ENCODE peak calls at places on chromosome 17, in nine cellular contexts. K is sigmoid colon, L is stomach, H is HL-60, F is GM23338, Q is transverse colon, Z is HepG2, R is H1, B is HCT116. S is an unnamed sample.

GRCh38 chr17:14308965-14309879 is 8.3 kb downstream of the HS3ST3B1 start:
- DNase-seq in K (peak), L (peak), H (no peak), F (peak), Q (peak), Z (peak), R (peak), B (no peak), S (no peak)

GRCh38 chr17:41620583-41621434 is 3.6 kb downstream of the KRT17 start:
- DNase-seq in K (peak), L (no peak), H (no peak), F (no peak), Q (no peak), Z (no peak), R (no peak), B (no peak), S (peak)

GRCh38 chr17:58337126-58337599 is 8.6 kb upstream of the TSPOAP1 start:
- DNase-seq in K (no peak), L (no peak), H (no peak), F (peak), Q (peak), Z (no peak), R (no peak), B (no peak), S (no peak)

GRCh38 chr17:48715496-48716399 is 6.6 kb downstream of the PRAC1 start:
- DNase-seq in K (peak), L (no peak), H (no peak), F (no peak), Q (no peak), Z (peak), R (no peak), B (no peak), S (no peak)

GRCh38 chr17:19372866-19373505 is 5.3 kb upstream of the MAPK7 start:
- DNase-seq in K (peak), L (no peak), H (no peak), F (peak), Q (no peak), Z (no peak), R (no peak), B (no peak), S (no peak)

GRCh38 chr17:3040882-3041281 is 22.5 kb downstream of the OR1D5 start:
- DNase-seq in K (no peak), L (no peak), H (no peak), F (no peak), Q (no peak), Z (no peak), R (no peak), B (no peak), S (no peak)

GRCh38 chr17:14827394-14827793 is 437.7 kb downstream of the PMP22 start:
- DNase-seq in K (peak), L (no peak), H (no peak), F (no peak), Q (no peak), Z (no peak), R (no peak), B (no peak), S (no peak)

GRCh38 chr17:78818932-78819331 is 21.7 kb downstream of the USP36 start:
- DNase-seq in K (no peak), L (peak), H (no peak), F (no peak), Q (peak), Z (no peak), R (no peak), B (no peak), S (peak)

GRCh38 chr17:77936881-77937280 is 21.6 kb upstream of the TNRC6C start:
- DNase-seq in K (peak), L (no peak), H (no peak), F (no peak), Q (no peak), Z (no peak), R (no peak), B (no peak), S (no peak)

GRCh38 chr17:42676424-42677011 is at the start of gene PLEKHH3:
- DNase-seq in K (no peak), L (no peak), H (no peak), F (peak), Q (no peak), Z (no peak), R (peak), B (no peak), S (no peak)

GRCh38 chr17:81814748-81815645 is 11.0 kb downstream of the GCGR start:
- DNase-seq in K (no peak), L (no peak), H (no peak), F (no peak), Q (no peak), Z (peak), R (no peak), B (no peak), S (no peak)

GRCh38 chr17:41308918-41309359 is at the start of gene KRTAP16-1:
- DNase-seq in K (no peak), L (no peak), H (no peak), F (no peak), Q (no peak), Z (no peak), R (no peak), B (no peak), S (no peak)

GRCh38 chr17:17496189-17497064 is at the start of gene RASD1:
- DNase-seq in K (peak), L (peak), H (peak), F (peak), Q (peak), Z (peak), R (peak), B (no peak), S (no peak)

GRCh38 chr17:20156196-20157077 is 147.3 kb downstream of the SPECC1 start:
- DNase-seq in K (no peak), L (peak), H (no peak), F (peak), Q (peak), Z (peak), R (no peak), B (peak), S (no peak)

GRCh38 chr17:55632236-55632635 is 90.4 kb downstream of the TMEM100 start:
- DNase-seq in K (no peak), L (no peak), H (no peak), F (no peak), Q (no peak), Z (no peak), R (no peak), B (no peak), S (no peak)

GRCh38 chr17:50209472-50210248 is 8.2 kb upstream of the COL1A1 start:
- DNase-seq in K (peak), L (peak), H (no peak), F (peak), Q (peak), Z (no peak), R (peak), B (no peak), S (no peak)

GRCh38 chr17:78127888-78128615 is 503 bp downstream of the TMC6 start:
- DNase-seq in K (peak), L (peak), H (no peak), F (peak), Q (peak), Z (peak), R (no peak), B (no peak), S (no peak)

GRCh38 chr17:2042355-2042929 is 620 bp downstream of the OVCA2 start:
- DNase-seq in K (no peak), L (no peak), H (no peak), F (peak), Q (no peak), Z (no peak), R (no peak), B (no peak), S (no peak)

GRCh38 chr17:6361733-6362132 is 73.2 kb downstream of the AIPL1 start:
- DNase-seq in K (no peak), L (no peak), H (no peak), F (peak), Q (no peak), Z (no peak), R (peak), B (peak), S (no peak)

GRCh38 chr17:27818311-27819170 is 18.2 kb upstream of the NOS2 start:
- DNase-seq in K (no peak), L (no peak), H (no peak), F (no peak), Q (peak), Z (no peak), R (no peak), B (no peak), S (no peak)

GRCh38 chr17:60107526-60108257 is 29.0 kb upstream of the HEATR6 start:
- DNase-seq in K (no peak), L (no peak), H (no peak), F (no peak), Q (no peak), Z (no peak), R (no peak), B (no peak), S (no peak)

GRCh38 chr17:74249966-74250365 is 24.1 kb upstream of the DNAI2 start:
- DNase-seq in K (no peak), L (no peak), H (no peak), F (no peak), Q (no peak), Z (no peak), R (no peak), B (no peak), S (no peak)

GRCh38 chr17:79684132-79684985 is 46.4 kb upstream of the ENPP7 start:
- DNase-seq in K (no peak), L (no peak), H (no peak), F (no peak), Q (no peak), Z (no peak), R (no peak), B (no peak), S (no peak)

GRCh38 chr17:13776027-13776551 is 174.4 kb upstream of the HS3ST3A1 start:
- DNase-seq in K (no peak), L (no peak), H (no peak), F (no peak), Q (no peak), Z (no peak), R (no peak), B (no peak), S (no peak)

GRCh38 chr17:77726549-77726957 is 231.9 kb upstream of the TNRC6C start:
- DNase-seq in K (no peak), L (no peak), H (no peak), F (no peak), Q (no peak), Z (no peak), R (peak), B (no peak), S (no peak)

GRCh38 chr17:50955667-50956120 is 89.5 kb upstream of the TOB1 start:
- DNase-seq in K (no peak), L (no peak), H (no peak), F (no peak), Q (no peak), Z (no peak), R (peak), B (no peak), S (no peak)

GRCh38 chr17:74901353-74902145 is 8.1 kb upstream of the FADS6 start:
- DNase-seq in K (no peak), L (no peak), H (no peak), F (no peak), Q (no peak), Z (no peak), R (no peak), B (no peak), S (no peak)

GRCh38 chr17:17999364-18000007 is 26.8 kb downstream of the DRC3 start:
- DNase-seq in K (no peak), L (no peak), H (no peak), F (no peak), Q (no peak), Z (peak), R (no peak), B (no peak), S (no peak)

GRCh38 chr17:27533874-27534815 is 77.9 kb downstream of the KSR1 start:
- DNase-seq in K (peak), L (no peak), H (no peak), F (peak), Q (peak), Z (no peak), R (no peak), B (no peak), S (no peak)

DNA sequence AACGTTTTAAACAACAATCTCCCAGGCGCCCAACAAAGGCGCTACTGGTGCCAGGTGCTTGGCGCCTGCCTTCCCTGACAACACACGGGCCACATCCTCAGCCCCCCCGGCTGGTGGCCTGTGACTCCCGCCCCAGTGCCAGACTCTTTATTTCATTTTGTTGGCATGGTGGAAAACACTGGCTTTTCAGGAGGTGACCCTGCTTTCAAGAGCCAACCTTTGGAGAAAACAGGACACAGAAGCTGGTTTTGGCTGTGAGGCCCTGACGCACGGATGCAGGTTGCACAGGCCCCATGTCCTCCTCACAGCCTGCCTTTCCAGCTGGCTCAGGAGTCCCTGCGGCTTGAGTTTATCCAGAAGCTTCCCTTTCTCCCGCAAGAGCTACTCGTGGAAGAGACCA is 100.0 kb downstream of the METRNL start:
- DNase-seq in K (peak), L (no peak), H (no peak), F (no peak), Q (no peak), Z (no peak), R (no peak), B (no peak), S (no peak)
- TF ChIP-seq POLR2AphosphoS5 in K (peak), L (no peak), H (no peak), F (no peak), Q (no peak), Z (no peak), R (no peak), B (no peak), S (no peak)

DNA sequence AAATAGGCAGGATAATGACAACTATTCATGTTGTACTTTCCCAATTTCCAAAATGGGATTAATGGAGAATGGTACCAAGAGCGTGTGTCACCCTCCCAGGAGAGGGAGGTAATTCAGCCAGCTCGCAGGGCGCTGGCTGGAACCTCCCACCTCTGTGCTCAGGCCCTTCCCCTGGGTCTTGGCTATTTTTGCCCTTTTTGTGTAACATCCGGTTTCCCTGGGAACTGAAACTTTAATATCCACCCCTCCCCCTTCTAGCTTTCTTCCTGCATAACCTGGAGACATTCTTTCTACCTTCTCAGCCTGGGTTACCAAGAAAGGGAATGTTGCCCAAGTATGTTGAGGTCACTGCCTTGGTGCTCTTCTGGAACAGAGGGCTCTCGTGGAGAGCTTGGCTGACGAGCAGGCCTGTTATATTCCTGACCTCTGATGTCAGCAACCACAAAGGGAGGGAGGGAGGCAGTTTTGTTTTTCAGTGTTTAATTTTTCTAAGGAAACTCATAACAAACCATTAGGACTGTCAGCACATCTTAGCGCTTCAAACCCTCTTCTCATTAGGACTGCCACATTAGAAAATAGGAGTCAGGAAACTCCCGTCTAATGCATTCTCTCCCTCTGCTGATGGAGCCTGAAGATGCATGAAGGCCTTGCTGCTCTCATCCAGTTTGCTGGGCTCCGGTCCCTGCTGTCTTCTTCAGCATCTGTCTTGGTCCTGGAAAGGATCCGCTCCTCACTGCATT is 25.6 kb downstream of the ITGB3 start:
- DNase-seq in K (peak), L (peak), H (peak), F (peak), Q (peak), Z (no peak), R (no peak), B (no peak), S (no peak)
- TF ChIP-seq POLR2AphosphoS5 in K (peak), L (peak), H (no peak), F (no peak), Q (peak), Z (no peak), R (no peak), B (no peak), S (no peak)

DNA sequence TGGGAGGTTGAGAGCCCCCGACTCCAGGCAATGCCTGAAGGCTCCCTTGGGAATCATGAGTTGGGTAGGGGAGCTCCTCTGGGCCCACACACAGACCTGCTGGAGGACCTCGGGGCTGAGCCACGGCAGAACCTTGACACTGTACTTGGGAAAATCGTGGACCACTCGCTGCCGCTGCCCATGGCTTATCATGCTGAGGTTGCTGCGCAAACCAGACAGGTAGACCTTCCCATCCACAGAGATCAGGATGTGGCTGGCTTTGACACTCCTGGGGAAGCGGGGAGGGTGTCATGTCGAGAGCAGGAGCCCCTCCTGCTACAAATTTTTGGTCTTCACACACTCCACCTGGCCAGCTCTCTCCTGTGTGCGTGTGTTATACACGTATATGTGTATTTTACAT is 7.2 kb upstream of the LIMD2 start:
- DNase-seq in K (no peak), L (no peak), H (no peak), F (no peak), Q (no peak), Z (no peak), R (no peak), B (no peak), S (no peak)
- TF ChIP-seq POLR2AphosphoS5 in K (no peak), L (no peak), H (no peak), F (no peak), Q (no peak), Z (no peak), R (no peak), B (no peak), S (peak)

DNA sequence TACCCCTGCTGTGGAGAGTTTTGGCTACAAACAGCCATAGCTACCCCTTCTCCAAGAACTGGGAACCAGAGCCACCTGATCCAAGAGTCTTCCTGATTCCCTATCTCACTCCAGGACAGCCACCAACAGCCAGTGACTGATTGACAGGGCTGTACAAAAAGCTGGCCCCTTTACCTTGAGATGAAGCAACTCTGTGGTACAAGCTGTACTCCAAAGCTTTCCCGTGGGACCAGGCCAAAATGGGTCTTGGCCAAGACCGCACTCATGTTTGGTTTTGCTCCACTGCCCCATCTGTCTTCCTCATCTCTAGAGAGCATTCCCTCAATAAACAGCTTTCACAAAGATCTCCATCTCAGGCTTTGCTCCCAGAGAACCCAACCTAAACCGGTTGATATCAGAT is 43.6 kb downstream of the RNF157 start:
- DNase-seq in K (peak), L (peak), H (no peak), F (no peak), Q (peak), Z (no peak), R (no peak), B (no peak), S (no peak)
- TF ChIP-seq POLR2AphosphoS5 in K (peak), L (peak), H (no peak), F (no peak), Q (no peak), Z (no peak), R (no peak), B (no peak), S (no peak)

GRCh38 chr17:68435876-68436842 is 21.1 kb downstream of the WIPI1 start:
- DNase-seq in K (peak), L (peak), H (no peak), F (peak), Q (peak), Z (peak), R (peak), B (peak), S (peak)
- TF ChIP-seq POLR2AphosphoS5 in K (no peak), L (peak), H (no peak), F (no peak), Q (no peak), Z (no peak), R (no peak), B (no peak), S (no peak)

GRCh38 chr17:39632153-39632941 is 4.6 kb upstream of the STARD3 start:
- DNase-seq in K (peak), L (peak), H (no peak), F (no peak), Q (peak), Z (no peak), R (no peak), B (peak), S (no peak)
- TF ChIP-seq POLR2AphosphoS5 in K (no peak), L (no peak), H (peak), F (no peak), Q (peak), Z (no peak), R (no peak), B (peak), S (no peak)

DNA sequence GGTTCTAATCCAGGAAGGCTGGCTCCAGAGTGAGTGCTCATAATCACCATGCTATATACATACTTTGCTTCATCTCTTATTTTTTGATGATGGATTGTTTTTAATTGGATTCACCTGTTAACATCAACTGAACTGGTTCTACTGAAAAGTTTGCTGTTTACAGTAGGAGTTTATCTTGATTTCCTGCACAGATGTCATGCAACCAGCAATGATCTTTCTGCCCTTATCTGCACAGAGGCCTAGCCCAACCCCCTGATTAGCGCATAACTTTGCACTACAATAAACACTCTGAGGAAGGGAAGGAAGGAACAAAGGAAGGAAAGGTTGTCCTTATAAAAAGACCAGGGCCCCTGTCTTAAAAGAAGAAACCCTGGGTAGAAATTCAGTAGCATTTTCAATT is 152.9 kb downstream of the RGS9 start:
- DNase-seq in K (no peak), L (no peak), H (no peak), F (no peak), Q (peak), Z (no peak), R (no peak), B (no peak), S (no peak)
- TF ChIP-seq POLR2AphosphoS5 in K (no peak), L (peak), H (no peak), F (no peak), Q (no peak), Z (no peak), R (no peak), B (no peak), S (no peak)

S was measured in SK-N-MC.